ENCODE peak calls at places on chromosomes 3 and 15, in five cellular contexts. Z is Panc1, U is GM12878, R is A549, C is K562. H is an unnamed sample.
A peak's percentile ranks its signal among the peaks of the same experiment; 100 is the strongest.

GRCh38 chr3:157436583-157437300 is at the start of gene PTX3:
- DNase-seq in C (no peak), R (peak; percentile 8), U (no peak), Z (no peak), H (peak; percentile 54)

GRCh38 chr3:171813897-171814460 is 3.7 kb upstream of the PLD1 start:
- DNase-seq in R (no peak), U (peak; percentile 83), C (peak; percentile 29), Z (no peak), H (no peak)

GRCh38 chr3:146431240-146431639 is 38.1 kb downstream of the PLSCR2 start:
- DNase-seq in R (no peak), Z (no peak), U (no peak), C (no peak), H (no peak)

GRCh38 chr3:121619691-121620090 is 26.5 kb downstream of the FBXO40 start:
- DNase-seq in R (no peak), U (no peak), C (no peak), Z (no peak), H (no peak)

GRCh38 chr3:132180337-132180791 is 136.8 kb upstream of the ACP3 start:
- DNase-seq in C (no peak), U (peak; percentile 5), R (peak; percentile 65), Z (peak; percentile 45), H (peak; percentile 94)

GRCh38 chr3:185939721-185940120 is 1.9 kb upstream of the TRA2B start:
- DNase-seq in Z (no peak), U (no peak), R (no peak), C (no peak), H (no peak)

GRCh38 chr3:173823911-173824460 is 426.4 kb downstream of the NLGN1 start:
- DNase-seq in C (no peak), U (no peak), R (no peak), Z (no peak), H (no peak)

GRCh38 chr15:76336254-76337046 is at the start of gene ISL2:
- DNase-seq in C (peak; percentile 97), U (peak; percentile 61), Z (no peak), R (peak; percentile 99), H (peak; percentile 97)

GRCh38 chr3:31010491-31010890 is 116.0 kb upstream of the GADL1 start:
- DNase-seq in U (no peak), C (no peak), R (no peak), Z (no peak), H (no peak)

GRCh38 chr15:70584441-70584837 is 178.9 kb downstream of the UACA start:
- DNase-seq in R (no peak), U (no peak), C (no peak), Z (no peak), H (no peak)

GRCh38 chr3:129344540-129345220 is 66.0 kb downstream of the HMCES start:
- DNase-seq in U (no peak), R (no peak), C (peak; percentile 67), Z (no peak), H (peak; percentile 85)

GRCh38 chr3:55899887-55900286 is 412.8 kb upstream of the WNT5A start:
- DNase-seq in C (peak; percentile 4), R (no peak), Z (no peak), U (no peak), H (peak; percentile 73)

GRCh38 chr15:65921780-65922179 is 52.5 kb downstream of the RAB11A start:
- DNase-seq in C (no peak), Z (no peak), R (no peak), U (no peak), H (no peak)

GRCh38 chr15:78681306-78682012 is 40.4 kb upstream of the CHRNB4 start:
- DNase-seq in Z (no peak), C (no peak), U (no peak), R (no peak), H (no peak)

GRCh38 chr15:65650312-65651041 is 28.7 kb downstream of the SLC24A1 start:
- DNase-seq in C (no peak), R (no peak), U (no peak), Z (no peak), H (no peak)

GRCh38 chr3:112074616-112075497 is 11.3 kb upstream of the C3orf52 start:
- DNase-seq in R (peak; percentile 90), U (no peak), C (no peak), Z (no peak), H (no peak)

GRCh38 chr15:55196011-55196410 is 730 bp downstream of the RSL24D1 start:
- DNase-seq in U (no peak), Z (no peak), R (no peak), C (no peak), H (no peak)

GRCh38 chr15:75542386-75542797 is 36.7 kb downstream of the PTPN9 start:
- DNase-seq in R (no peak), C (no peak), Z (no peak), U (no peak), H (no peak)

GRCh38 chr15:99434506-99435137 is 131.2 kb upstream of the MEF2A start:
- DNase-seq in U (no peak), Z (no peak), C (no peak), R (no peak), H (no peak)

GRCh38 chr15:56215769-56216168 is 27.9 kb downstream of the RFX7 start:
- DNase-seq in C (no peak), R (peak; percentile 17), Z (no peak), U (no peak), H (peak; percentile 45)

GRCh38 chr15:59998256-59999063 is 5.7 kb upstream of the FOXB1 start:
- DNase-seq in U (no peak), Z (no peak), R (no peak), C (no peak), H (peak; percentile 65)

GRCh38 chr3:11185564-11186317 is 31.4 kb downstream of the HRH1 start:
- DNase-seq in C (no peak), R (peak; percentile 83), U (no peak), Z (peak; percentile 36), H (no peak)

GRCh38 chr3:37386627-37387230 is 212.3 kb upstream of the LRRFIP2 start:
- DNase-seq in C (no peak), R (no peak), Z (no peak), U (no peak), H (no peak)

GRCh38 chr15:70098461-70099166 is 897 bp upstream of the TLE3 start:
- DNase-seq in R (peak; percentile 45), U (no peak), Z (no peak), C (no peak), H (peak; percentile 79)

GRCh38 chr3:124584552-124585391 is 145.5 kb upstream of the UMPS start:
- DNase-seq in U (no peak), Z (no peak), C (peak; percentile 72), R (peak; percentile 69), H (peak; percentile 84)

GRCh38 chr3:105417538-105418289 is 51.0 kb downstream of the ALCAM start:
- DNase-seq in C (no peak), R (no peak), Z (no peak), U (no peak), H (no peak)

GRCh38 chr15:69914960-69915359 is 182.8 kb downstream of the TLE3 start:
- DNase-seq in R (no peak), U (no peak), Z (no peak), C (no peak), H (no peak)

GRCh38 chr15:64938192-64938591 is 26.5 kb downstream of the ANKDD1A start:
- DNase-seq in R (peak; percentile 31), U (no peak), Z (no peak), C (no peak), H (no peak)

GRCh38 chr3:159305017-159305416 is 503.2 kb downstream of the MFSD1 start:
- DNase-seq in C (no peak), U (no peak), R (no peak), Z (no peak), H (no peak)
- TF ChIP-seq REST in C (no peak), U (no peak), R (no peak), Z (no peak), H (no peak)

GRCh38 chr3:65259946-65260345 is 572.1 kb upstream of the ADAMTS9 start:
- DNase-seq in Z (no peak), U (no peak), R (no peak), C (no peak), H (no peak)
- TF ChIP-seq REST in Z (no peak), U (no peak), R (no peak), C (no peak), H (no peak)

GRCh38 chr3:170277833-170278586 is 55.8 kb downstream of the PRKCI start:
- DNase-seq in U (no peak), C (no peak), Z (no peak), R (no peak), H (no peak)
- TF ChIP-seq REST in U (no peak), C (no peak), Z (no peak), R (no peak), H (no peak)

GRCh38 chr3:194686414-194686815 is 732 bp downstream of the FAM43A start:
- DNase-seq in U (no peak), C (no peak), Z (no peak), R (no peak), H (peak; percentile 51)

GRCh38 chr3:194688207-194688711 is 2.6 kb downstream of the FAM43A start:
- DNase-seq in U (no peak), R (no peak), Z (no peak), C (no peak), H (peak; percentile 75)

GRCh38 chr3:194687638-194688206 is 2.0 kb downstream of the FAM43A start:
- DNase-seq in C (no peak), U (no peak), R (peak; percentile 76), Z (no peak), H (peak; percentile 91)

GRCh38 chr3:194685723-194686413 is at the start of gene FAM43A:
- DNase-seq in C (peak; percentile 68), R (peak; percentile 90), Z (peak; percentile 78), U (no peak), H (peak; percentile 95)

GRCh38 chr3:194686816-194687637 is 1.3 kb downstream of the FAM43A start:
- DNase-seq in Z (no peak), C (no peak), U (no peak), R (no peak), H (peak; percentile 76)
- TF ChIP-seq REST in Z (no peak), C (no peak), U (no peak), R (no peak), H (no peak)

GRCh38 chr15:67003586-67003985 is 61.8 kb upstream of the SMAD3 start:
- DNase-seq in R (peak; percentile 39), Z (no peak), C (no peak), U (no peak), H (no peak)
- TF ChIP-seq REST in R (no peak), Z (no peak), C (no peak), U (no peak), H (no peak)

GRCh38 chr3:152595975-152596832 is 238.7 kb upstream of the P2RY1 start:
- DNase-seq in R (no peak), U (peak; percentile 88), Z (no peak), C (peak; percentile 75), H (no peak)
- TF ChIP-seq REST in R (no peak), U (no peak), Z (no peak), C (no peak), H (no peak)

GRCh38 chr3:108566599-108566998 is 22.6 kb downstream of the CIP2A start:
- DNase-seq in Z (no peak), R (no peak), C (no peak), U (no peak), H (no peak)
- TF ChIP-seq REST in Z (no peak), R (no peak), C (no peak), U (no peak), H (no peak)

GRCh38 chr15:48221261-48221660 is 15.2 kb downstream of the SLC12A1 start:
- DNase-seq in C (no peak), R (no peak), U (no peak), Z (no peak), H (no peak)
- TF ChIP-seq REST in C (no peak), R (no peak), U (no peak), Z (no peak), H (no peak)

H was measured in GM23338.